ENCODE peak calls at places on chromosome 4, in seven cellular contexts. One of them, this sample, is unnamed. For H3K36me3, the result is how much of the 10 kb centered on the place peaks cover.

GRCh38 chr4:163384434-163384833 is 40.7 kb downstream of the NPY5R start:
- DNase-seq in neuronal stem cell: no peak
- DNase-seq in H1: no peak
- DNase-seq in endodermal cell: no peak
- DNase-seq in Karpas-422: no peak
- DNase-seq in neural progenitor cell: no peak
- DNase-seq in PC-3: no peak
- DNase-seq in this sample: no peak

GRCh38 chr4:107304699-107305286 is 268.7 kb upstream of the DKK2 start:
- DNase-seq in H1: no peak
- DNase-seq in neuronal stem cell: peak
- DNase-seq in PC-3: no peak
- DNase-seq in endodermal cell: no peak
- DNase-seq in neural progenitor cell: peak
- DNase-seq in Karpas-422: no peak
- DNase-seq in this sample: no peak

GRCh38 chr4:124265701-124266100 is 446.8 kb downstream of the ANKRD50 start:
- DNase-seq in Karpas-422: no peak
- DNase-seq in PC-3: peak
- DNase-seq in neuronal stem cell: no peak
- DNase-seq in neural progenitor cell: no peak
- DNase-seq in H1: no peak
- DNase-seq in endodermal cell: no peak
- DNase-seq in this sample: no peak

GRCh38 chr4:69831270-69831627 is 28.7 kb downstream of the SULT1E1 start:
- DNase-seq in Karpas-422: no peak
- DNase-seq in H1: no peak
- DNase-seq in neural progenitor cell: no peak
- DNase-seq in endodermal cell: no peak
- DNase-seq in PC-3: no peak
- DNase-seq in neuronal stem cell: no peak
- DNase-seq in this sample: no peak

GRCh38 chr4:100574607-100575006 is 56.8 kb upstream of the EMCN start:
- DNase-seq in PC-3: no peak
- DNase-seq in Karpas-422: no peak
- DNase-seq in neuronal stem cell: no peak
- DNase-seq in H1: no peak
- DNase-seq in neural progenitor cell: no peak
- DNase-seq in endodermal cell: no peak
- DNase-seq in this sample: no peak

GRCh38 chr4:15893967-15894366 is 44.6 kb downstream of the FGFBP1 start:
- DNase-seq in endodermal cell: no peak
- DNase-seq in PC-3: peak
- DNase-seq in neuronal stem cell: no peak
- DNase-seq in H1: no peak
- DNase-seq in neural progenitor cell: no peak
- DNase-seq in Karpas-422: no peak
- DNase-seq in this sample: no peak

GRCh38 chr4:170089743-170090666 is at the start of gene AADAT:
- DNase-seq in Karpas-422: no peak
- DNase-seq in H1: peak
- DNase-seq in neuronal stem cell: peak
- DNase-seq in neural progenitor cell: peak
- DNase-seq in PC-3: peak
- DNase-seq in endodermal cell: peak
- DNase-seq in this sample: no peak

GRCh38 chr4:125283702-125284279 is 31.0 kb upstream of the FAT4 start:
- DNase-seq in PC-3: peak
- DNase-seq in neuronal stem cell: no peak
- DNase-seq in endodermal cell: no peak
- DNase-seq in H1: no peak
- DNase-seq in neural progenitor cell: peak
- DNase-seq in Karpas-422: peak
- DNase-seq in this sample: no peak

GRCh38 chr4:84852081-84852480 is 114.4 kb downstream of the WDFY3 start:
- DNase-seq in endodermal cell: no peak
- DNase-seq in H1: no peak
- DNase-seq in neuronal stem cell: no peak
- DNase-seq in neural progenitor cell: no peak
- DNase-seq in Karpas-422: no peak
- DNase-seq in PC-3: peak
- DNase-seq in this sample: no peak

GRCh38 chr4:73661646-73662119 is 41.4 kb upstream of the RASSF6 start:
- DNase-seq in Karpas-422: no peak
- DNase-seq in neural progenitor cell: no peak
- DNase-seq in endodermal cell: no peak
- DNase-seq in PC-3: peak
- DNase-seq in H1: no peak
- DNase-seq in neuronal stem cell: no peak
- DNase-seq in this sample: no peak

GRCh38 chr4:152083348-152083747 is 322.5 kb upstream of the GATB start:
- DNase-seq in H1: no peak
- DNase-seq in PC-3: no peak
- DNase-seq in neuronal stem cell: no peak
- DNase-seq in Karpas-422: no peak
- DNase-seq in neural progenitor cell: no peak
- DNase-seq in endodermal cell: no peak
- DNase-seq in this sample: no peak

GRCh38 chr4:3145251-3145908 is 70.9 kb downstream of the HTT start:
- DNase-seq in endodermal cell: no peak
- DNase-seq in H1: no peak
- DNase-seq in neural progenitor cell: no peak
- DNase-seq in PC-3: peak
- DNase-seq in Karpas-422: no peak
- DNase-seq in neuronal stem cell: no peak
- DNase-seq in this sample: no peak

GRCh38 chr4:76354517-76355473 is 48.3 kb downstream of the STBD1 start:
- DNase-seq in neuronal stem cell: no peak
- DNase-seq in endodermal cell: no peak
- DNase-seq in neural progenitor cell: no peak
- DNase-seq in PC-3: no peak
- DNase-seq in H1: no peak
- DNase-seq in Karpas-422: no peak
- DNase-seq in this sample: no peak

GRCh38 chr4:95410387-95411005 is 138.3 kb downstream of the UNC5C start:
- DNase-seq in neuronal stem cell: no peak
- DNase-seq in endodermal cell: no peak
- DNase-seq in PC-3: no peak
- DNase-seq in H1: no peak
- DNase-seq in neural progenitor cell: no peak
- DNase-seq in Karpas-422: no peak
- DNase-seq in this sample: no peak

GRCh38 chr4:41256740-41257256 is at the start of gene UCHL1:
- DNase-seq in endodermal cell: peak
- DNase-seq in neuronal stem cell: peak
- DNase-seq in Karpas-422: no peak
- DNase-seq in H1: peak
- DNase-seq in neural progenitor cell: peak
- DNase-seq in PC-3: no peak
- DNase-seq in this sample: no peak

GRCh38 chr4:53512608-53513007 is 78.7 kb downstream of the LNX1 start:
- DNase-seq in H1: no peak
- DNase-seq in endodermal cell: no peak
- DNase-seq in Karpas-422: no peak
- DNase-seq in neuronal stem cell: no peak
- DNase-seq in PC-3: no peak
- DNase-seq in neural progenitor cell: no peak
- DNase-seq in this sample: no peak

GRCh38 chr4:37837446-37837845 is 11.0 kb downstream of the PGM2 start:
- DNase-seq in neuronal stem cell: no peak
- DNase-seq in H1: no peak
- DNase-seq in Karpas-422: no peak
- DNase-seq in neural progenitor cell: no peak
- DNase-seq in endodermal cell: no peak
- DNase-seq in PC-3: peak
- DNase-seq in this sample: no peak

GRCh38 chr4:37836256-37836655 is 9.8 kb downstream of the PGM2 start:
- DNase-seq in neural progenitor cell: no peak
- DNase-seq in H1: no peak
- DNase-seq in PC-3: no peak
- DNase-seq in endodermal cell: no peak
- DNase-seq in neuronal stem cell: no peak
- DNase-seq in Karpas-422: no peak
- DNase-seq in this sample: no peak

GRCh38 chr4:37835806-37836205 is 9.3 kb downstream of the PGM2 start:
- DNase-seq in H1: no peak
- DNase-seq in neuronal stem cell: no peak
- DNase-seq in Karpas-422: no peak
- DNase-seq in endodermal cell: no peak
- DNase-seq in PC-3: no peak
- DNase-seq in neural progenitor cell: no peak
- DNase-seq in this sample: no peak

GRCh38 chr4:37836838-37837413 is 10.4 kb downstream of the PGM2 start:
- DNase-seq in Karpas-422: no peak
- DNase-seq in PC-3: no peak
- DNase-seq in neuronal stem cell: no peak
- DNase-seq in H1: no peak
- DNase-seq in endodermal cell: no peak
- DNase-seq in neural progenitor cell: no peak
- DNase-seq in this sample: no peak

GRCh38 chr4:37835031-37835430 is 8.5 kb downstream of the PGM2 start:
- DNase-seq in PC-3: no peak
- DNase-seq in neuronal stem cell: no peak
- DNase-seq in Karpas-422: no peak
- DNase-seq in H1: no peak
- DNase-seq in neural progenitor cell: no peak
- DNase-seq in endodermal cell: no peak
- DNase-seq in this sample: no peak
- H3K36me3 ChIP-seq in PC-3: under half
- H3K36me3 ChIP-seq in neuronal stem cell: under half
- H3K36me3 ChIP-seq in Karpas-422: half or more
- H3K36me3 ChIP-seq in H1: under half
- H3K36me3 ChIP-seq in neural progenitor cell: under half
- H3K36me3 ChIP-seq in endodermal cell: half or more
- H3K36me3 ChIP-seq in this sample: half or more

DNA sequence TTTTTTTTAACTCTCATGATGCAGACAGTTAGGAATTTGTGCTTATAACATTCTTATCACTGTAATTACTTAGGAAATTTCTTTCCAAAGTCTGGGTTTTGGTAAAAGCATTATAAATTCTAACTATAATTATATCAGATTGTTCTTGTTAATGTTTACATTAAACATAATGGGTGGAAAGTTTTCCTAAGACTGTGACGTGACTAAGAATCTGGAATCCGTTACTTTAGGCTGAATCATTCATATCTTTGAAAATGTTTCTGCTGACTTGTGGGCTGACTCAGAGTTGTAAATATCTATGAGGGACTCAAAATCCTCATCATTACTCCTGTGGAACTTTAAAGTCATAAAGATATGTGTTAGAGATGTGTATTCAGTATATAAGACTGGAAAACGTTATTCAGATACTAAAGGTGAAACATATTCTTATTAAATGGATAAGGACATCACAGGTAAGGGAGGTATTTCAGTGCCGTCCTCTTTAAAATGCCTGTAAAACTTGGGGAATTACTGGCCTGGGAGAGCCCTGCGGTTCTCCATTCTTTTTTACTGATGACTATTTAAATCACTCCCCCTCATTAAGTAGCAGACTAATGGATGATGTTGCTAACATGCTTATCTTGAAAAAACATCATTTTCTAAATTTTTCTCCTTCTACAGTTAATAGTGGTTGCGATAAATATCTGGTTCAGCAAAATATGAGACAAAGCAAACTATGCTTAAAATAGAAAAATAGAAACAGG is 159.0 kb downstream of the DCLK2 start:
- DNase-seq in PC-3: peak
- DNase-seq in endodermal cell: no peak
- DNase-seq in H1: no peak
- DNase-seq in Karpas-422: no peak
- DNase-seq in neural progenitor cell: no peak
- DNase-seq in neuronal stem cell: no peak
- DNase-seq in this sample: no peak
- H3K9ac ChIP-seq in PC-3: peak
- H3K9ac ChIP-seq in endodermal cell: no peak
- H3K9ac ChIP-seq in H1: no peak
- H3K9ac ChIP-seq in Karpas-422: no peak
- H3K9ac ChIP-seq in neural progenitor cell: no peak
- H3K9ac ChIP-seq in neuronal stem cell: no peak
- H3K9ac ChIP-seq in this sample: no peak

DNA sequence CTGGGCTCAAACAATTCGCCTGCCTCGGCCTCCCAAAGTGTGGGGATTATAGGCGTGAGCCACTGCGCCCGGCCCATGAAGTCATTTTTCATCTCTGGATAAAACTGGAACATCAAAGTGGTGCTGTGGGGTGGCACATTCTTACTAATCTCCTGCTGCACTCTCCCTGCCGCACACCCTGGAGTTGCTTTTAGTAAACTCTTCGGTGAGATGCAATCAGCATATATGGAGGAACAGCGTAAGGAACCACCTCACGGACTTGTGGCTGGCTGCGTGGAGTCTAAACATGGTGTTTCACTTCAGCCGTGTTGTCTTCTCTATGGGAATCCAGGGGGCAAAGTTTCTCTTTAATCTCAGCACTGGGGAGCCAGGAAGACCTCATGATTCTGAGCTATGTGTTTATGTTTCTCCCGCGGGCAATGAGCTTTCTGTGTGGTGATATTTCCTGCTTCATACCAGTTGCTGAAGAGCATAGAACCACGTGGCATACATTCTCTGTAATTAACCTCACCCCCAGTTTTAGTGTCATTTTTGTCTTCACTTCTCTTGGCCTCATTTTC is 2.1 kb upstream of the RHOH start:
- DNase-seq in endodermal cell: no peak
- DNase-seq in Karpas-422: peak
- DNase-seq in PC-3: no peak
- DNase-seq in H1: no peak
- DNase-seq in neural progenitor cell: no peak
- DNase-seq in neuronal stem cell: no peak
- DNase-seq in this sample: peak
- H3K4me3 ChIP-seq in endodermal cell: no peak
- H3K4me3 ChIP-seq in Karpas-422: peak
- H3K4me3 ChIP-seq in PC-3: no peak
- H3K4me3 ChIP-seq in H1: no peak
- H3K4me3 ChIP-seq in neural progenitor cell: no peak
- H3K4me3 ChIP-seq in neuronal stem cell: no peak
- H3K4me3 ChIP-seq in this sample: peak

GRCh38 chr4:147633643-147634042 is 16.4 kb downstream of the TMEM184C start:
- DNase-seq in endodermal cell: no peak
- DNase-seq in neural progenitor cell: no peak
- DNase-seq in H1: no peak
- DNase-seq in Karpas-422: no peak
- DNase-seq in PC-3: no peak
- DNase-seq in neuronal stem cell: no peak
- DNase-seq in this sample: no peak

GRCh38 chr4:147633113-147633512 is 15.9 kb downstream of the TMEM184C start:
- DNase-seq in endodermal cell: no peak
- DNase-seq in H1: no peak
- DNase-seq in Karpas-422: no peak
- DNase-seq in neuronal stem cell: no peak
- DNase-seq in neural progenitor cell: no peak
- DNase-seq in PC-3: no peak
- DNase-seq in this sample: no peak

GRCh38 chr4:147638365-147638764 is 21.2 kb downstream of the TMEM184C start:
- DNase-seq in H1: no peak
- DNase-seq in PC-3: no peak
- DNase-seq in neural progenitor cell: no peak
- DNase-seq in Karpas-422: no peak
- DNase-seq in endodermal cell: no peak
- DNase-seq in neuronal stem cell: no peak
- DNase-seq in this sample: no peak

GRCh38 chr4:147638942-147639341 is 21.7 kb downstream of the TMEM184C start:
- DNase-seq in endodermal cell: no peak
- DNase-seq in neuronal stem cell: no peak
- DNase-seq in PC-3: no peak
- DNase-seq in Karpas-422: no peak
- DNase-seq in neural progenitor cell: no peak
- DNase-seq in H1: no peak
- DNase-seq in this sample: no peak

GRCh38 chr4:147635348-147635747 is 18.2 kb downstream of the TMEM184C start:
- DNase-seq in Karpas-422: no peak
- DNase-seq in PC-3: no peak
- DNase-seq in neural progenitor cell: no peak
- DNase-seq in neuronal stem cell: no peak
- DNase-seq in endodermal cell: no peak
- DNase-seq in H1: no peak
- DNase-seq in this sample: no peak
- H3K36me3 ChIP-seq in Karpas-422: half or more
- H3K36me3 ChIP-seq in PC-3: under half
- H3K36me3 ChIP-seq in neural progenitor cell: under half
- H3K36me3 ChIP-seq in neuronal stem cell: under half
- H3K36me3 ChIP-seq in endodermal cell: half or more
- H3K36me3 ChIP-seq in H1: under half
- H3K36me3 ChIP-seq in this sample: half or more

This sample was measured in DND-41.